ENCODE peak calls at places on chromosomes 4 and X, in four cellular contexts. U is GM23338, S is A549, R is HCT116. P is an unnamed sample.

GRCh38 chrX:55057691-55058249 is 17.1 kb upstream of the PAGE2B start:
- DNase-seq in S (peak), R (peak), U (peak), P (peak)

GRCh38 chr4:99462875-99463464 is 27.8 kb upstream of the ADH7 start:
- DNase-seq in R (peak), U (peak), S (peak), P (peak)

GRCh38 chrX:40663880-40664630 is 16.7 kb upstream of the CXorf38 start:
- DNase-seq in R (no peak), S (peak), U (peak), P (no peak)

GRCh38 chr4:150262611-150263010 is 184.4 kb downstream of the DCLK2 start:
- DNase-seq in R (no peak), S (no peak), U (no peak), P (no peak)

GRCh38 chr4:91829531-91829930 is 474.2 kb upstream of the GRID2 start:
- DNase-seq in U (no peak), S (no peak), R (no peak), P (no peak)

GRCh38 chr4:47118192-47118879 is 87.0 kb downstream of the GABRB1 start:
- DNase-seq in U (no peak), R (no peak), S (no peak), P (no peak)

GRCh38 chrX:131366387-131366786 is 77.3 kb upstream of the IGSF1 start:
- DNase-seq in R (no peak), U (peak), S (peak), P (no peak)

GRCh38 chr4:87313756-87314155 is 8.9 kb downstream of the HSD17B13 start:
- DNase-seq in U (no peak), R (no peak), S (no peak), P (no peak)

GRCh38 chr4:82528868-82529267 is 32.9 kb downstream of the TMEM150C start:
- DNase-seq in R (no peak), S (no peak), U (peak), P (no peak)

GRCh38 chrX:1535241-1536041 is 1.5 kb downstream of the P2RY8 start:
- DNase-seq in R (no peak), S (no peak), U (no peak), P (no peak)

GRCh38 chr4:168097161-168097560 is 4.8 kb downstream of the ANXA10 start:
- DNase-seq in U (no peak), S (no peak), R (no peak), P (no peak)

GRCh38 chr4:87938746-87939145 is 36.8 kb upstream of the SPP1 start:
- DNase-seq in S (no peak), R (no peak), U (no peak), P (no peak)

GRCh38 chr4:57102050-57102564 is 8.1 kb downstream of the IGFBP7 start:
- DNase-seq in R (no peak), U (no peak), S (peak), P (no peak)

GRCh38 chrX:46912098-46912672 is at the start of gene JADE3:
- DNase-seq in R (peak), U (peak), S (peak), P (peak)

GRCh38 chrX:5644786-5645185 is 583.9 kb downstream of the NLGN4X start:
- DNase-seq in R (no peak), S (no peak), U (peak), P (no peak)
- TF ChIP-seq REST in R (no peak), S (no peak), U (no peak), P (no peak)

GRCh38 chr4:103498161-103499070 is 221.4 kb downstream of the TACR3 start:
- DNase-seq in S (no peak), R (no peak), U (no peak), P (no peak)
- TF ChIP-seq REST in S (no peak), R (no peak), U (no peak), P (no peak)

GRCh38 chr4:575281-576141 is 584 bp downstream of the TMEM271 start:
- DNase-seq in R (no peak), S (no peak), U (peak), P (no peak)
- TF ChIP-seq REST in R (no peak), S (no peak), U (peak), P (peak)

GRCh38 chrX:120464409-120464808 is 4.7 kb downstream of the LAMP2 start:
- DNase-seq in S (no peak), U (no peak), R (no peak), P (no peak)

GRCh38 chrX:120474085-120474484 is 5.0 kb upstream of the LAMP2 start:
- DNase-seq in S (no peak), U (no peak), R (no peak), P (no peak)

GRCh38 chrX:120468071-120468470 is 1.0 kb downstream of the LAMP2 start:
- DNase-seq in U (no peak), R (no peak), S (no peak), P (no peak)

GRCh38 chrX:120468479-120468824 is 644 bp downstream of the LAMP2 start:
- DNase-seq in U (no peak), S (no peak), R (no peak), P (no peak)

DNA sequence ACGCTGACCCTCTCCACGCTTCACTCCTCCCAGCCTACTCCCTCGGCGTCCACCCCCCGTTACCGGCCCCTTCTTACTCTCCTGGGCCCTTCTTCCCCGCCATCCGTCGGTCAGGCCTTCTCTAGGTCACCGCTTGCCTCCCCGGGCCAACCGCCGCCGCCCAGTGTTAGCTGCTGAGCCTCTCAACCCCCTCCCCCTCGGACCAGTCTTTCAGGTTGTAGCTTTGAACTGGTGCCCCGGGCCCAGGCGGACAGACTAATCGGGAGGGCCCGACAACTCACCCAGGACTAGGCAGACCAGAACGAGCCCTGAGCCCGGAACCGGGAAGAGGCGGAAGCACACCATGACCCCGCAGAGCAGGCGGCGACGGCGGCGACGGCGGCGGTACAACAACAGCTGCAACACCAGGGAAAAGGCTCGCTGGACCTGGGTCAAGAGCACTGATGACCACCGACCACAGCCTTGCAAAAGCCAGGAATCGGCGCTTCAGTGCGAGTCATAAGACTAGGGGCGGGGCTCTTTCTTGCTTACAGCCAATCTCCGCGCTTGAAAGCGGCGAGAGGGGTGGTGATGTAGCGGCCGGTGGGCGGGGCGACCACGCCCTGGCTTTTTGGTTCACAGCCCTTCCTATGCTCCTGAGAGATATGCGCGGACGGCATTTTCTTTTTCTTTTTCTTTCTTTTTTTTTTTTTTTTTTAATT is at the start of gene LAMP2:
- DNase-seq in S (peak), U (peak), R (peak), P (peak)
- TF ChIP-seq REST in S (no peak), U (no peak), R (no peak), P (no peak)